ENCODE peak calls at places on chromosome 22, in nine cellular contexts. P, X, Q, D, L, Z, A, V and C are unnamed samples.

GRCh38 chr22:20507253-20508066 is at the start of gene MED15:
- DNase-seq in X (peak; percentile 95), Q (peak; percentile 92), D (peak; percentile 91), A (no peak), P (peak; percentile 85), Z (peak; percentile 79), V (peak; percentile 89), L (no peak), C (peak; percentile 90)

GRCh38 chr22:30996462-30996861 is 27.4 kb downstream of the TUG1 start:
- DNase-seq in P (no peak), Z (no peak), X (no peak), V (no peak), Q (no peak), A (no peak), D (no peak), L (no peak), C (no peak)

GRCh38 chr22:45242778-45243191 is 2.1 kb upstream of the KIAA0930 start:
- DNase-seq in V (no peak), P (peak; percentile 71), Z (no peak), D (peak; percentile 88), Q (no peak), A (no peak), L (no peak), X (no peak), C (no peak)

GRCh38 chr22:50027639-50028537 is 15.3 kb upstream of the IL17REL start:
- DNase-seq in V (no peak), Q (peak; percentile 10), L (no peak), A (peak; percentile 9), P (no peak), D (peak; percentile 87), X (peak; percentile 19), Z (no peak), C (peak; percentile 20)

GRCh38 chr22:22879675-22880029 is 8.0 kb upstream of the IGLL5 start:
- DNase-seq in V (no peak), Q (no peak), A (no peak), P (no peak), X (no peak), D (no peak), L (no peak), Z (no peak), C (no peak)

GRCh38 chr22:39454385-39454871 is 2.4 kb upstream of the MGAT3 start:
- DNase-seq in A (no peak), Z (no peak), X (no peak), P (no peak), D (peak; percentile 68), V (no peak), L (no peak), Q (no peak), C (no peak)

GRCh38 chr22:22042599-22043295 is 60.2 kb upstream of the TOP3B start:
- DNase-seq in D (no peak), V (no peak), L (no peak), P (no peak), Q (no peak), A (no peak), X (no peak), Z (no peak), C (no peak)

GRCh38 chr22:19374410-19374809 is 57.1 kb downstream of the HIRA start:
- DNase-seq in D (no peak), Q (no peak), A (no peak), X (no peak), L (no peak), P (no peak), V (no peak), Z (no peak), C (no peak)

GRCh38 chr22:42720263-42721044 is at the start of gene A4GALT:
- DNase-seq in V (peak; percentile 43), D (no peak), Z (no peak), P (no peak), Q (no peak), A (no peak), X (peak; percentile 57), L (no peak), C (no peak)